ENCODE peak calls at places on chromosome 2, in four cellular contexts. K is fibroblast of lung, U is iPS-NIHi11, S is EL. R is an unnamed sample.
A peak's percentile ranks its signal among the peaks of the same experiment; 100 is the strongest.

GRCh38 chr2:45778720-45779171 is 127.3 kb downstream of the PRKCE start:
- DNase-seq in S (peak; percentile 67), K (peak; percentile 38), U (peak; percentile 84), R (no peak)

GRCh38 chr2:182587831-182588230 is 128.2 kb upstream of the DNAJC10 start:
- DNase-seq in U (no peak), K (peak; percentile 98), S (peak; percentile 92), R (no peak)

GRCh38 chr2:23545811-23546210 is 160.8 kb downstream of the KLHL29 start:
- DNase-seq in U (no peak), S (no peak), K (no peak), R (no peak)

GRCh38 chr2:16102287-16102975 is 162.1 kb downstream of the MYCN start:
- DNase-seq in K (no peak), S (no peak), U (no peak), R (no peak)

GRCh38 chr2:221517362-221518121 is 54.6 kb downstream of the EPHA4 start:
- DNase-seq in S (peak; percentile 84), K (peak; percentile 96), U (no peak), R (no peak)

GRCh38 chr2:3099860-3100234 is 277.8 kb downstream of the EIPR1 start:
- DNase-seq in K (no peak), U (no peak), S (no peak), R (no peak)

GRCh38 chr2:189580267-189580661 is 322 bp downstream of the SLC40A1 start:
- DNase-seq in K (peak; percentile 30), S (peak; percentile 12), U (peak; percentile 37), R (no peak)

GRCh38 chr2:43199492-43200481 is 26.6 kb downstream of the ZFP36L2 start:
- DNase-seq in S (no peak), K (peak; percentile 26), U (peak; percentile 72), R (no peak)

GRCh38 chr2:181456660-181457120 is 496 bp upstream of the ITGA4 start:
- DNase-seq in K (peak; percentile 43), U (peak; percentile 23), S (peak; percentile 59), R (no peak)

GRCh38 chr2:140383781-140384180 is 1603.6 kb upstream of the NXPH2 start:
- DNase-seq in K (peak; percentile 58), U (no peak), S (no peak), R (no peak)

GRCh38 chr2:25879133-25879730 is 945 bp upstream of the ASXL2 start:
- DNase-seq in K (peak; percentile 79), S (peak; percentile 80), U (no peak), R (no peak)